ENCODE peak calls at places on chromosome 10, in seven cellular contexts. B is HT1080; U is HTR-8/SVneo; G is transverse colon; F is Kasumi-1; E is adrenal gland; K is activated CD8-positive, alpha-beta T cell treated with anti-CD3 and anti-CD28 coated beads for 36 hours. O is an unnamed sample.

GRCh38 chr10:124003070-124003419 is 90.4 kb downstream of the CHST15 start:
- DNase-seq in B (no peak), U (no peak), G (no peak), F (no peak), E (no peak), K (no peak), O (peak; percentile 82)

GRCh38 chr10:86388119-86388704 is 21.6 kb upstream of the GRID1 start:
- DNase-seq in B (no peak), U (no peak), G (no peak), F (no peak), E (no peak), K (no peak), O (no peak)

GRCh38 chr10:93451244-93451947 is 30.7 kb downstream of the MYOF start:
- DNase-seq in B (no peak), U (no peak), G (no peak), F (no peak), E (no peak), K (no peak), O (no peak)

GRCh38 chr10:27470890-27471289 is 33.2 kb upstream of the RAB18 start:
- DNase-seq in B (no peak), U (no peak), G (no peak), F (no peak), E (no peak), K (no peak), O (no peak)

GRCh38 chr10:5595591-5596590 is 70.5 kb downstream of the ASB13 start:
- DNase-seq in B (peak; percentile 95), U (peak; percentile 79), G (no peak), F (no peak), E (no peak), K (no peak), O (no peak)

GRCh38 chr10:118102116-118102515 is 55.4 kb upstream of the RAB11FIP2 start:
- DNase-seq in B (no peak), U (no peak), G (no peak), F (no peak), E (no peak), K (no peak), O (no peak)

GRCh38 chr10:129323311-129323710 is 143.7 kb upstream of the MGMT start:
- DNase-seq in B (no peak), U (no peak), G (no peak), F (no peak), E (no peak), K (no peak), O (no peak)

GRCh38 chr10:112536663-112537062 is 89.6 kb downstream of the VTI1A start:
- DNase-seq in B (peak; percentile 32), U (no peak), G (no peak), F (no peak), E (no peak), K (no peak), O (no peak)

GRCh38 chr10:31062856-31063255 is 31.2 kb upstream of the ZNF438 start:
- DNase-seq in B (no peak), U (no peak), G (no peak), F (no peak), E (no peak), K (no peak), O (no peak)

GRCh38 chr10:122640921-122641320 is 58.7 kb downstream of the C10orf120 start:
- DNase-seq in B (no peak), U (no peak), G (no peak), F (no peak), E (no peak), K (no peak), O (peak; percentile 68)

GRCh38 chr10:11578802-11579255 is 32.6 kb downstream of the USP6NL start:
- DNase-seq in B (no peak), U (no peak), G (no peak), F (no peak), E (no peak), K (peak; percentile 81), O (no peak)

GRCh38 chr10:101780818-101781654 is 2.2 kb downstream of the NPM3 start:
- DNase-seq in B (peak; percentile 58), U (peak; percentile 85), G (peak; percentile 66), F (peak; percentile 90), E (peak; percentile 74), K (peak; percentile 82), O (peak; percentile 90)

GRCh38 chr10:1476106-1476803 is 261.1 kb downstream of the ADARB2 start:
- DNase-seq in B (no peak), U (no peak), G (no peak), F (no peak), E (no peak), K (no peak), O (no peak)

GRCh38 chr10:125783957-125784356 is 8.3 kb upstream of the MMP21 start:
- DNase-seq in B (no peak), U (no peak), G (no peak), F (no peak), E (no peak), K (no peak), O (no peak)

GRCh38 chr10:71587941-71588573 is 131.5 kb downstream of the C10orf105 start:
- DNase-seq in B (no peak), U (no peak), G (no peak), F (no peak), E (no peak), K (no peak), O (no peak)

GRCh38 chr10:124746992-124747391 is 2.8 kb upstream of the FAM53B start:
- DNase-seq in B (no peak), U (no peak), G (no peak), F (no peak), E (no peak), K (no peak), O (no peak)

GRCh38 chr10:109934958-109935793 is 11.9 kb upstream of the XPNPEP1 start:
- DNase-seq in B (peak; percentile 46), U (no peak), G (no peak), F (peak; percentile 46), E (no peak), K (peak; percentile 44), O (no peak)

GRCh38 chr10:97499561-97500296 is 1.0 kb downstream of the UBTD1 start:
- DNase-seq in B (peak; percentile 28), U (peak; percentile 24), G (peak; percentile 53), F (peak; percentile 74), E (peak; percentile 74), K (no peak), O (no peak)

GRCh38 chr10:120387326-120387725 is 69.7 kb upstream of the PLPP4 start:
- DNase-seq in B (peak; percentile 91), U (no peak), G (no peak), F (no peak), E (no peak), K (no peak), O (no peak)

GRCh38 chr10:75592014-75592842 is 160.8 kb downstream of the LRMDA start:
- DNase-seq in B (no peak), U (no peak), G (no peak), F (no peak), E (no peak), K (no peak), O (no peak)

GRCh38 chr10:13087986-13088618 is 11.9 kb upstream of the OPTN start:
- DNase-seq in B (peak; percentile 50), U (no peak), G (no peak), F (no peak), E (no peak), K (no peak), O (no peak)

GRCh38 chr10:49153971-49154370 is 20.1 kb upstream of the FAM170B start:
- DNase-seq in B (peak; percentile 51), U (no peak), G (no peak), F (no peak), E (no peak), K (no peak), O (no peak)

O was measured in mesenteric fat pad.